ENCODE peak calls at places on chromosomes 16 and 17, in four cellular contexts. A is mesenchymal stem cell, U is neuronal stem cell, Z is H1. T is an unnamed sample.

GRCh38 chr16:16113076-16113475 is 110.2 kb downstream of the ABCC6 start:
- DNase-seq in Z (no peak), A (no peak), U (no peak), T (no peak)

GRCh38 chr16:85462405-85463227 is 150.5 kb upstream of the GSE1 start:
- DNase-seq in Z (no peak), A (peak), U (peak), T (no peak)

GRCh38 chr17:38544839-38545209 is 60.9 kb downstream of the SRCIN1 start:
- DNase-seq in Z (no peak), A (no peak), U (no peak), T (no peak)

GRCh38 chr17:70621593-70621992 is 452.3 kb downstream of the KCNJ2 start:
- DNase-seq in U (no peak), A (peak), Z (no peak), T (no peak)

GRCh38 chr16:88945473-88945872 is 31.5 kb downstream of the CBFA2T3 start:
- DNase-seq in A (no peak), U (no peak), Z (no peak), T (no peak)

GRCh38 chr17:76014925-76015261 is 12.2 kb downstream of the EVPL start:
- DNase-seq in A (no peak), Z (no peak), U (no peak), T (no peak)

GRCh38 chr17:50505731-50506130 is 2.5 kb upstream of the MYCBPAP start:
- DNase-seq in A (no peak), Z (no peak), U (no peak), T (no peak)

GRCh38 chr16:80964351-80964750 is 42.3 kb downstream of the CMC2 start:
- DNase-seq in A (no peak), Z (no peak), U (no peak), T (no peak)

GRCh38 chr16:87166934-87167333 is 150.3 kb downstream of the C16orf95 start:
- DNase-seq in A (no peak), U (no peak), Z (no peak), T (no peak)

GRCh38 chr17:77002103-77003045 is 134.2 kb downstream of the MGAT5B start:
- DNase-seq in Z (no peak), U (peak), A (peak), T (peak)

GRCh38 chr16:81463296-81463890 is 18.8 kb downstream of the CMIP start:
- DNase-seq in A (no peak), U (no peak), Z (no peak), T (no peak)

GRCh38 chr16:28317040-28317880 is 24.9 kb downstream of the SBK1 start:
- DNase-seq in U (peak), Z (peak), A (peak), T (peak)

GRCh38 chr16:17276610-17277009 is 194.2 kb downstream of the XYLT1 start:
- DNase-seq in A (no peak), U (no peak), Z (no peak), T (no peak)

GRCh38 chr17:50220811-50221210 is 19.4 kb upstream of the COL1A1 start:
- DNase-seq in A (no peak), U (no peak), Z (no peak), T (no peak)

GRCh38 chr16:77788196-77789084 is at the start of gene VAT1L:
- DNase-seq in Z (peak), A (peak), U (peak), T (peak)

GRCh38 chr16:824194-824593 is 23.7 kb upstream of the GNG13 start:
- DNase-seq in U (no peak), Z (no peak), A (no peak), T (no peak)

GRCh38 chr16:89729863-89730574 is 8.7 kb downstream of the ZNF276 start:
- DNase-seq in A (no peak), Z (no peak), U (no peak), T (no peak)

GRCh38 chr17:66431080-66431795 is 128.8 kb downstream of the PRKCA start:
- DNase-seq in U (no peak), Z (no peak), A (peak), T (peak)

GRCh38 chr17:37519241-37519985 is 29.7 kb downstream of the DUSP14 start:
- DNase-seq in Z (no peak), A (peak), U (no peak), T (no peak)

GRCh38 chr17:55443904-55444303 is 22.3 kb upstream of the MMD start:
- DNase-seq in U (no peak), Z (no peak), A (no peak), T (no peak)

GRCh38 chr16:89687092-89687940 is 827 bp downstream of the CDK10 start:
- DNase-seq in U (no peak), Z (no peak), A (peak), T (peak)

GRCh38 chr16:71637398-71637797 is 11.4 kb downstream of the MARVELD3 start:
- DNase-seq in U (no peak), Z (no peak), A (peak), T (peak)

GRCh38 chr17:50201226-50201854 is at the start of gene COL1A1:
- DNase-seq in U (no peak), Z (peak), A (peak), T (no peak)

GRCh38 chr17:7296189-7296861 is 1.9 kb upstream of the YBX2 start:
- DNase-seq in Z (peak), U (peak), A (peak), T (peak)

GRCh38 chr16:87727346-87727745 is 38.4 kb downstream of the KLHDC4 start:
- DNase-seq in A (no peak), U (no peak), Z (no peak), T (no peak)

GRCh38 chr17:83181991-83182619 is 102.7 kb downstream of the METRNL start:
- DNase-seq in U (no peak), Z (peak), A (no peak), T (no peak)

GRCh38 chr17:77822302-77823030 is 136.0 kb upstream of the TNRC6C start:
- DNase-seq in Z (no peak), A (no peak), U (no peak), T (no peak)

GRCh38 chr17:1627219-1627986 is 1.2 kb downstream of the SLC43A2 start:
- DNase-seq in U (no peak), Z (peak), A (no peak), T (peak)

GRCh38 chr16:21167360-21167759 is 8.9 kb downstream of the LDAF1 start:
- DNase-seq in Z (no peak), A (peak), U (no peak), T (peak)

GRCh38 chr17:44077595-44077909 is 7.0 kb downstream of the G6PC3 start:
- DNase-seq in U (no peak), A (no peak), Z (no peak), T (no peak)

GRCh38 chr16:20918486-20919239 is 18.1 kb downstream of the LYRM1 start:
- DNase-seq in U (no peak), Z (no peak), A (peak), T (no peak)

GRCh38 chr17:19590912-19591551 is 57.4 kb downstream of the SLC47A1 start:
- DNase-seq in U (no peak), Z (no peak), A (no peak), T (no peak)

GRCh38 chr17:19592316-19592715 is 56.2 kb upstream of the ALDH3A2 start:
- DNase-seq in U (no peak), A (no peak), Z (no peak), T (no peak)

GRCh38 chr17:19596869-19597268 is 51.7 kb upstream of the ALDH3A2 start:
- DNase-seq in A (no peak), Z (no peak), U (no peak), T (no peak)
- H3K23ac ChIP-seq in A (no peak), Z (no peak), U (no peak), T (no peak)

GRCh38 chr16:66435896-66436295 is 8.8 kb downstream of the BEAN1 start:
- DNase-seq in A (no peak), Z (no peak), U (no peak), T (no peak)
- H2BK12ac ChIP-seq in A (no peak), Z (peak), U (no peak), T (no peak)

GRCh38 chr17:74379495-74380085 is 12.3 kb downstream of the GPR142 start:
- DNase-seq in U (peak), Z (peak), A (peak), T (peak)
- H3K4me3 ChIP-seq in U (no peak), Z (peak), A (no peak), T (no peak)

DNA sequence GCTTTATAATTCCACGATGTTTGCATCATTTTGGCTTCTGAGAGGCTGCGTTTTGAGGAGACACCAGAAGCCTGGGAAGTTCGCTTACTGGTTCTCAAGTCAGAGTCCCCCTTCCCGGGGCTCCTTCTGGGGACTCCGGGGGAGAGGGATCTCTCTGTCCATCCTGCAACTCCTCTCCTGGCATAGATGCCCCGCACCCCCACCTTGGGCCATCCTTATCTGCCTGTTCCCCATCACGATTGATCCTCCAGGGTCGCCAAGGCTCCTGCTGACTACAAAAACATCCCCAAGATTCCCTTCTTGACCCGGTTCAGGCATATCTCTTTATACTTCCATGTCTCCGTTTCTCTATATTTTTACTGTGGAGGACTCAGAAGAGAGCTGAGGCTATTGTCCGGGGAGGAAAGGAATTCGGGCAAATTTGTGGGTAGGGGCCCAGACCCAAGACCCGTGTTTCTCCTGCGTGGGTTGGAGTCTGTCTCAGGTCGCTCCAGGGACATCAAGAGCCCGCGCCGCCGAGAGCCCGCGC is 18.4 kb upstream of the HOXB13 start:
- DNase-seq in A (peak), Z (peak), U (no peak), T (no peak)
- H3K23ac ChIP-seq in A (no peak), Z (no peak), U (peak), T (no peak)

GRCh38 chr17:29041091-29041490 is 1.9 kb upstream of the PIPOX start:
- DNase-seq in U (no peak), A (no peak), Z (no peak), T (peak)

GRCh38 chr17:29045026-29045425 is 2.1 kb downstream of the PIPOX start:
- DNase-seq in U (no peak), Z (no peak), A (no peak), T (no peak)

GRCh38 chr17:29042026-29042678 is 789 bp upstream of the PIPOX start:
- DNase-seq in A (no peak), Z (no peak), U (no peak), T (no peak)

GRCh38 chr17:29043539-29044165 is 711 bp downstream of the PIPOX start:
- DNase-seq in A (no peak), U (no peak), Z (no peak), T (peak)

GRCh38 chr17:29042679-29043538 is at the start of gene PIPOX:
- DNase-seq in U (peak), Z (peak), A (peak), T (no peak)
- H2BK12ac ChIP-seq in U (no peak), Z (peak), A (no peak), T (no peak)

GRCh38 chr17:79779661-79780365 is 1.9 kb downstream of the CBX2 start:
- DNase-seq in U (no peak), Z (no peak), A (no peak), T (peak)
- H3K4me3 ChIP-seq in U (peak), Z (peak), A (no peak), T (no peak)

T was measured in trophoblast cell.